ENCODE peak calls at places on chromosomes 13 and 19, in four cellular contexts. B is NCI-H146, J is left colon, D is testis. V is an unnamed sample.

GRCh38 chr13:111006508-111007031 is 91.7 kb upstream of the ANKRD10 start:
- DNase-seq in B (no peak), J (peak), D (peak), V (peak)

GRCh38 chr13:27920677-27921420 is 1.0 kb downstream of the PDX1 start:
- DNase-seq in B (no peak), J (no peak), D (peak), V (peak)

GRCh38 chr19:13781547-13781946 is 7.3 kb downstream of the C19orf53 start:
- DNase-seq in B (peak), J (peak), D (peak), V (no peak)

GRCh38 chr13:78743972-78744371 is 85.0 kb upstream of the OBI1 start:
- DNase-seq in B (no peak), J (no peak), D (no peak), V (no peak)

GRCh38 chr19:19355606-19356139 is 35.0 kb downstream of the MAU2 start:
- DNase-seq in B (no peak), J (no peak), D (no peak), V (no peak)

GRCh38 chr19:2962018-2962670 is 15.2 kb upstream of the TLE6 start:
- DNase-seq in B (peak), J (no peak), D (peak), V (peak)

GRCh38 chr19:48618278-48618915 is 581 bp downstream of the RPL18 start:
- DNase-seq in B (no peak), J (no peak), D (no peak), V (no peak)

GRCh38 chr19:15332311-15332996 is at the start of gene BRD4:
- DNase-seq in B (peak), J (peak), D (peak), V (peak)

GRCh38 chr13:50969691-50970090 is 60.1 kb downstream of the RNASEH2B start:
- DNase-seq in B (peak), J (no peak), D (no peak), V (peak)

GRCh38 chr13:111639196-111639705 is 318.8 kb downstream of the TEX29 start:
- DNase-seq in B (no peak), J (no peak), D (no peak), V (no peak)

GRCh38 chr13:73717632-73718031 is 416.6 kb downstream of the KLF12 start:
- DNase-seq in B (peak), J (no peak), D (no peak), V (no peak)

GRCh38 chr19:31066385-31066784 is 282.9 kb downstream of the TSHZ3 start:
- DNase-seq in B (no peak), J (no peak), D (no peak), V (no peak)

GRCh38 chr19:31666126-31666525 is 316.9 kb upstream of the TSHZ3 start:
- DNase-seq in B (no peak), J (no peak), D (no peak), V (no peak)

GRCh38 chr13:30464496-30465351 is 1.0 kb downstream of the HMGB1 start:
- DNase-seq in B (peak), J (peak), D (peak), V (peak)

V was measured in mucosa of descending colon.